ENCODE peak calls at places on chromosomes 11 and 22, in six cellular contexts. One of them, this sample, is unnamed.

GRCh38 chr11:132054822-132055221 is 684.4 kb downstream of the NTM start:
- DNase-seq in AG09309: peak; percentile 75
- DNase-seq in body of pancreas: no peak
- DNase-seq in fibroblast of mammary gland: peak; percentile 65
- DNase-seq in psoas muscle: no peak
- DNase-seq in stimulated activated CD8-positive, alpha-beta memory T cell treated with anti-CD3 and anti-CD28 coated beads, Interleukin-12 subunit alpha, Interleukin-12 subunit beta, amount 100 ng/mL, for 1 hour: no peak
- DNase-seq in this sample: no peak

GRCh38 chr22:41481131-41481830 is 12.4 kb downstream of the ACO2 start:
- DNase-seq in AG09309: no peak
- DNase-seq in body of pancreas: no peak
- DNase-seq in fibroblast of mammary gland: peak; percentile 55
- DNase-seq in psoas muscle: peak; percentile 79
- DNase-seq in stimulated activated CD8-positive, alpha-beta memory T cell treated with anti-CD3 and anti-CD28 coated beads, Interleukin-12 subunit alpha, Interleukin-12 subunit beta, amount 100 ng/mL, for 1 hour: no peak
- DNase-seq in this sample: no peak

GRCh38 chr11:19827399-19828135 is 114.9 kb downstream of the NAV2 start:
- DNase-seq in AG09309: no peak
- DNase-seq in body of pancreas: no peak
- DNase-seq in fibroblast of mammary gland: peak; percentile 28
- DNase-seq in psoas muscle: no peak
- DNase-seq in stimulated activated CD8-positive, alpha-beta memory T cell treated with anti-CD3 and anti-CD28 coated beads, Interleukin-12 subunit alpha, Interleukin-12 subunit beta, amount 100 ng/mL, for 1 hour: no peak
- DNase-seq in this sample: no peak

GRCh38 chr11:117428186-117428855 is 100.7 kb downstream of the CEP164 start:
- DNase-seq in AG09309: no peak
- DNase-seq in body of pancreas: no peak
- DNase-seq in fibroblast of mammary gland: no peak
- DNase-seq in psoas muscle: peak; percentile 48
- DNase-seq in stimulated activated CD8-positive, alpha-beta memory T cell treated with anti-CD3 and anti-CD28 coated beads, Interleukin-12 subunit alpha, Interleukin-12 subunit beta, amount 100 ng/mL, for 1 hour: no peak
- DNase-seq in this sample: no peak

GRCh38 chr11:35367491-35367890 is 51.9 kb downstream of the SLC1A2 start:
- DNase-seq in AG09309: no peak
- DNase-seq in body of pancreas: no peak
- DNase-seq in fibroblast of mammary gland: peak; percentile 83
- DNase-seq in psoas muscle: no peak
- DNase-seq in stimulated activated CD8-positive, alpha-beta memory T cell treated with anti-CD3 and anti-CD28 coated beads, Interleukin-12 subunit alpha, Interleukin-12 subunit beta, amount 100 ng/mL, for 1 hour: no peak
- DNase-seq in this sample: no peak

GRCh38 chr22:22709719-22710445 is 65.5 kb downstream of the GGTLC2 start:
- DNase-seq in AG09309: no peak
- DNase-seq in body of pancreas: peak; percentile 41
- DNase-seq in fibroblast of mammary gland: peak; percentile 48
- DNase-seq in psoas muscle: no peak
- DNase-seq in stimulated activated CD8-positive, alpha-beta memory T cell treated with anti-CD3 and anti-CD28 coated beads, Interleukin-12 subunit alpha, Interleukin-12 subunit beta, amount 100 ng/mL, for 1 hour: no peak
- DNase-seq in this sample: no peak

GRCh38 chr22:34841911-34842310 is 224.0 kb upstream of the ISX start:
- DNase-seq in AG09309: no peak
- DNase-seq in body of pancreas: no peak
- DNase-seq in fibroblast of mammary gland: no peak
- DNase-seq in psoas muscle: no peak
- DNase-seq in stimulated activated CD8-positive, alpha-beta memory T cell treated with anti-CD3 and anti-CD28 coated beads, Interleukin-12 subunit alpha, Interleukin-12 subunit beta, amount 100 ng/mL, for 1 hour: no peak
- DNase-seq in this sample: no peak

GRCh38 chr11:62501432-62501891 is 45.1 kb downstream of the AHNAK start:
- DNase-seq in AG09309: no peak
- DNase-seq in body of pancreas: peak; percentile 44
- DNase-seq in fibroblast of mammary gland: no peak
- DNase-seq in psoas muscle: peak; percentile 68
- DNase-seq in stimulated activated CD8-positive, alpha-beta memory T cell treated with anti-CD3 and anti-CD28 coated beads, Interleukin-12 subunit alpha, Interleukin-12 subunit beta, amount 100 ng/mL, for 1 hour: no peak
- DNase-seq in this sample: peak; percentile 79

GRCh38 chr11:64765841-64766682 is 6.3 kb upstream of the PYGM start:
- DNase-seq in AG09309: no peak
- DNase-seq in body of pancreas: peak; percentile 25
- DNase-seq in fibroblast of mammary gland: no peak
- DNase-seq in psoas muscle: peak; percentile 58
- DNase-seq in stimulated activated CD8-positive, alpha-beta memory T cell treated with anti-CD3 and anti-CD28 coated beads, Interleukin-12 subunit alpha, Interleukin-12 subunit beta, amount 100 ng/mL, for 1 hour: no peak
- DNase-seq in this sample: peak; percentile 51

GRCh38 chr11:28132541-28132940 is 24.4 kb downstream of the METTL15 start:
- DNase-seq in AG09309: no peak
- DNase-seq in body of pancreas: no peak
- DNase-seq in fibroblast of mammary gland: peak; percentile 24
- DNase-seq in psoas muscle: no peak
- DNase-seq in stimulated activated CD8-positive, alpha-beta memory T cell treated with anti-CD3 and anti-CD28 coated beads, Interleukin-12 subunit alpha, Interleukin-12 subunit beta, amount 100 ng/mL, for 1 hour: no peak
- DNase-seq in this sample: no peak

GRCh38 chr22:17087176-17088131 is 2.7 kb downstream of the IL17RA start:
- DNase-seq in AG09309: peak; percentile 60
- DNase-seq in body of pancreas: no peak
- DNase-seq in fibroblast of mammary gland: peak; percentile 41
- DNase-seq in psoas muscle: no peak
- DNase-seq in stimulated activated CD8-positive, alpha-beta memory T cell treated with anti-CD3 and anti-CD28 coated beads, Interleukin-12 subunit alpha, Interleukin-12 subunit beta, amount 100 ng/mL, for 1 hour: peak; percentile 36
- DNase-seq in this sample: no peak

GRCh38 chr11:19701421-19701820 is 11.2 kb upstream of the NAV2 start:
- DNase-seq in AG09309: no peak
- DNase-seq in body of pancreas: no peak
- DNase-seq in fibroblast of mammary gland: no peak
- DNase-seq in psoas muscle: no peak
- DNase-seq in stimulated activated CD8-positive, alpha-beta memory T cell treated with anti-CD3 and anti-CD28 coated beads, Interleukin-12 subunit alpha, Interleukin-12 subunit beta, amount 100 ng/mL, for 1 hour: no peak
- DNase-seq in this sample: no peak

GRCh38 chr22:49765951-49766350 is 61.7 kb downstream of the BRD1 start:
- DNase-seq in AG09309: no peak
- DNase-seq in body of pancreas: no peak
- DNase-seq in fibroblast of mammary gland: no peak
- DNase-seq in psoas muscle: peak; percentile 53
- DNase-seq in stimulated activated CD8-positive, alpha-beta memory T cell treated with anti-CD3 and anti-CD28 coated beads, Interleukin-12 subunit alpha, Interleukin-12 subunit beta, amount 100 ng/mL, for 1 hour: no peak
- DNase-seq in this sample: no peak

GRCh38 chr11:87173185-87174039 is 135.7 kb downstream of the TMEM135 start:
- DNase-seq in AG09309: peak; percentile 42
- DNase-seq in body of pancreas: no peak
- DNase-seq in fibroblast of mammary gland: peak; percentile 63
- DNase-seq in psoas muscle: no peak
- DNase-seq in stimulated activated CD8-positive, alpha-beta memory T cell treated with anti-CD3 and anti-CD28 coated beads, Interleukin-12 subunit alpha, Interleukin-12 subunit beta, amount 100 ng/mL, for 1 hour: no peak
- DNase-seq in this sample: no peak

GRCh38 chr22:37187891-37188761 is at the start of gene C1QTNF6:
- DNase-seq in AG09309: no peak
- DNase-seq in body of pancreas: no peak
- DNase-seq in fibroblast of mammary gland: peak; percentile 35
- DNase-seq in psoas muscle: peak; percentile 56
- DNase-seq in stimulated activated CD8-positive, alpha-beta memory T cell treated with anti-CD3 and anti-CD28 coated beads, Interleukin-12 subunit alpha, Interleukin-12 subunit beta, amount 100 ng/mL, for 1 hour: no peak
- DNase-seq in this sample: peak; percentile 77

GRCh38 chr11:67391304-67392181 is at the start of gene RAD9A:
- DNase-seq in AG09309: peak; percentile 47
- DNase-seq in body of pancreas: peak; percentile 98
- DNase-seq in fibroblast of mammary gland: peak; percentile 89
- DNase-seq in psoas muscle: peak; percentile 98
- DNase-seq in stimulated activated CD8-positive, alpha-beta memory T cell treated with anti-CD3 and anti-CD28 coated beads, Interleukin-12 subunit alpha, Interleukin-12 subunit beta, amount 100 ng/mL, for 1 hour: peak; percentile 86
- DNase-seq in this sample: peak; percentile 99

GRCh38 chr11:35260342-35260985 is 121.5 kb downstream of the CD44 start:
- DNase-seq in AG09309: peak; percentile 54
- DNase-seq in body of pancreas: no peak
- DNase-seq in fibroblast of mammary gland: peak; percentile 91
- DNase-seq in psoas muscle: no peak
- DNase-seq in stimulated activated CD8-positive, alpha-beta memory T cell treated with anti-CD3 and anti-CD28 coated beads, Interleukin-12 subunit alpha, Interleukin-12 subunit beta, amount 100 ng/mL, for 1 hour: no peak
- DNase-seq in this sample: no peak

GRCh38 chr11:133988686-133989410 is 32.1 kb upstream of the IGSF9B start:
- DNase-seq in AG09309: no peak
- DNase-seq in body of pancreas: no peak
- DNase-seq in fibroblast of mammary gland: no peak
- DNase-seq in psoas muscle: peak; percentile 88
- DNase-seq in stimulated activated CD8-positive, alpha-beta memory T cell treated with anti-CD3 and anti-CD28 coated beads, Interleukin-12 subunit alpha, Interleukin-12 subunit beta, amount 100 ng/mL, for 1 hour: no peak
- DNase-seq in this sample: peak; percentile 86

GRCh38 chr22:50125029-50125428 is 35.2 kb downstream of the MOV10L1 start:
- DNase-seq in AG09309: no peak
- DNase-seq in body of pancreas: no peak
- DNase-seq in fibroblast of mammary gland: no peak
- DNase-seq in psoas muscle: no peak
- DNase-seq in stimulated activated CD8-positive, alpha-beta memory T cell treated with anti-CD3 and anti-CD28 coated beads, Interleukin-12 subunit alpha, Interleukin-12 subunit beta, amount 100 ng/mL, for 1 hour: no peak
- DNase-seq in this sample: no peak

GRCh38 chr11:96393753-96394348 is 4.0 kb downstream of the JRKL start:
- DNase-seq in AG09309: no peak
- DNase-seq in body of pancreas: no peak
- DNase-seq in fibroblast of mammary gland: peak; percentile 66
- DNase-seq in psoas muscle: no peak
- DNase-seq in stimulated activated CD8-positive, alpha-beta memory T cell treated with anti-CD3 and anti-CD28 coated beads, Interleukin-12 subunit alpha, Interleukin-12 subunit beta, amount 100 ng/mL, for 1 hour: no peak
- DNase-seq in this sample: no peak

GRCh38 chr11:116427903-116428637 is 344.7 kb downstream of the BUD13 start:
- DNase-seq in AG09309: no peak
- DNase-seq in body of pancreas: no peak
- DNase-seq in fibroblast of mammary gland: no peak
- DNase-seq in psoas muscle: no peak
- DNase-seq in stimulated activated CD8-positive, alpha-beta memory T cell treated with anti-CD3 and anti-CD28 coated beads, Interleukin-12 subunit alpha, Interleukin-12 subunit beta, amount 100 ng/mL, for 1 hour: no peak
- DNase-seq in this sample: no peak

GRCh38 chr11:1229471-1230120 is 6.7 kb downstream of the MUC5B start:
- DNase-seq in AG09309: no peak
- DNase-seq in body of pancreas: peak; percentile 3
- DNase-seq in fibroblast of mammary gland: no peak
- DNase-seq in psoas muscle: peak; percentile 23
- DNase-seq in stimulated activated CD8-positive, alpha-beta memory T cell treated with anti-CD3 and anti-CD28 coated beads, Interleukin-12 subunit alpha, Interleukin-12 subunit beta, amount 100 ng/mL, for 1 hour: no peak
- DNase-seq in this sample: peak; percentile 68

GRCh38 chr11:116607027-116607426 is 165.8 kb downstream of the BUD13 start:
- DNase-seq in AG09309: no peak
- DNase-seq in body of pancreas: no peak
- DNase-seq in fibroblast of mammary gland: no peak
- DNase-seq in psoas muscle: no peak
- DNase-seq in stimulated activated CD8-positive, alpha-beta memory T cell treated with anti-CD3 and anti-CD28 coated beads, Interleukin-12 subunit alpha, Interleukin-12 subunit beta, amount 100 ng/mL, for 1 hour: no peak
- DNase-seq in this sample: no peak

GRCh38 chr11:22479986-22480740 is 142.0 kb downstream of the SLC17A6 start:
- DNase-seq in AG09309: no peak
- DNase-seq in body of pancreas: no peak
- DNase-seq in fibroblast of mammary gland: peak; percentile 22
- DNase-seq in psoas muscle: no peak
- DNase-seq in stimulated activated CD8-positive, alpha-beta memory T cell treated with anti-CD3 and anti-CD28 coated beads, Interleukin-12 subunit alpha, Interleukin-12 subunit beta, amount 100 ng/mL, for 1 hour: no peak
- DNase-seq in this sample: no peak

GRCh38 chr11:61429346-61429690 is 457 bp downstream of the CPSF7 start:
- DNase-seq in AG09309: no peak
- DNase-seq in body of pancreas: peak; percentile 53
- DNase-seq in fibroblast of mammary gland: peak; percentile 49
- DNase-seq in psoas muscle: peak; percentile 85
- DNase-seq in stimulated activated CD8-positive, alpha-beta memory T cell treated with anti-CD3 and anti-CD28 coated beads, Interleukin-12 subunit alpha, Interleukin-12 subunit beta, amount 100 ng/mL, for 1 hour: peak; percentile 39
- DNase-seq in this sample: peak; percentile 76

GRCh38 chr22:16949561-16949960 is 58.5 kb downstream of the GAB4 start:
- DNase-seq in AG09309: no peak
- DNase-seq in body of pancreas: no peak
- DNase-seq in fibroblast of mammary gland: peak; percentile 48
- DNase-seq in psoas muscle: no peak
- DNase-seq in stimulated activated CD8-positive, alpha-beta memory T cell treated with anti-CD3 and anti-CD28 coated beads, Interleukin-12 subunit alpha, Interleukin-12 subunit beta, amount 100 ng/mL, for 1 hour: no peak
- DNase-seq in this sample: no peak

GRCh38 chr11:20707876-20708275 is 38.5 kb downstream of the NELL1 start:
- DNase-seq in AG09309: no peak
- DNase-seq in body of pancreas: no peak
- DNase-seq in fibroblast of mammary gland: no peak
- DNase-seq in psoas muscle: no peak
- DNase-seq in stimulated activated CD8-positive, alpha-beta memory T cell treated with anti-CD3 and anti-CD28 coated beads, Interleukin-12 subunit alpha, Interleukin-12 subunit beta, amount 100 ng/mL, for 1 hour: no peak
- DNase-seq in this sample: no peak

GRCh38 chr11:6251120-6251733 is 8.4 kb upstream of the CCKBR start:
- DNase-seq in AG09309: peak; percentile 31
- DNase-seq in body of pancreas: peak; percentile 92
- DNase-seq in fibroblast of mammary gland: peak; percentile 68
- DNase-seq in psoas muscle: peak; percentile 82
- DNase-seq in stimulated activated CD8-positive, alpha-beta memory T cell treated with anti-CD3 and anti-CD28 coated beads, Interleukin-12 subunit alpha, Interleukin-12 subunit beta, amount 100 ng/mL, for 1 hour: peak; percentile 16
- DNase-seq in this sample: peak; percentile 79

GRCh38 chr11:77821349-77821851 is 456 bp downstream of the AAMDC start:
- DNase-seq in AG09309: no peak
- DNase-seq in body of pancreas: peak; percentile 13
- DNase-seq in fibroblast of mammary gland: peak; percentile 39
- DNase-seq in psoas muscle: peak; percentile 49
- DNase-seq in stimulated activated CD8-positive, alpha-beta memory T cell treated with anti-CD3 and anti-CD28 coated beads, Interleukin-12 subunit alpha, Interleukin-12 subunit beta, amount 100 ng/mL, for 1 hour: no peak
- DNase-seq in this sample: no peak

GRCh38 chr22:38832005-38832978 is 11.5 kb downstream of the NPTXR start:
- DNase-seq in AG09309: no peak
- DNase-seq in body of pancreas: no peak
- DNase-seq in fibroblast of mammary gland: no peak
- DNase-seq in psoas muscle: peak; percentile 27
- DNase-seq in stimulated activated CD8-positive, alpha-beta memory T cell treated with anti-CD3 and anti-CD28 coated beads, Interleukin-12 subunit alpha, Interleukin-12 subunit beta, amount 100 ng/mL, for 1 hour: no peak
- DNase-seq in this sample: no peak

GRCh38 chr11:1559103-1559951 is 12.7 kb downstream of the DUSP8 start:
- DNase-seq in AG09309: peak; percentile 46
- DNase-seq in body of pancreas: peak; percentile 99
- DNase-seq in fibroblast of mammary gland: no peak
- DNase-seq in psoas muscle: peak; percentile 97
- DNase-seq in stimulated activated CD8-positive, alpha-beta memory T cell treated with anti-CD3 and anti-CD28 coated beads, Interleukin-12 subunit alpha, Interleukin-12 subunit beta, amount 100 ng/mL, for 1 hour: no peak
- DNase-seq in this sample: peak; percentile 93

GRCh38 chr22:49365191-49365837 is 462.4 kb downstream of the BRD1 start:
- DNase-seq in AG09309: no peak
- DNase-seq in body of pancreas: no peak
- DNase-seq in fibroblast of mammary gland: no peak
- DNase-seq in psoas muscle: no peak
- DNase-seq in stimulated activated CD8-positive, alpha-beta memory T cell treated with anti-CD3 and anti-CD28 coated beads, Interleukin-12 subunit alpha, Interleukin-12 subunit beta, amount 100 ng/mL, for 1 hour: no peak
- DNase-seq in this sample: no peak